ENCODE peak calls at places on chromosome 20, in nine cellular contexts. One of them, this sample, is unnamed.

GRCh38 chr20:11020712-11021111 is 346.9 kb upstream of the JAG1 start:
- DNase-seq in HEK293T: no peak
- DNase-seq in central memory CD4-positive, alpha-beta T cell: no peak
- DNase-seq in hippocampal formation: no peak
- DNase-seq in left cardiac atrium: no peak
- DNase-seq in AG09319: no peak
- DNase-seq in activated naive CD4-positive, alpha-beta T cell treated with Interleukin-2 at 50 U/mL for 16 hours: no peak
- DNase-seq in type B pancreatic cell: no peak
- DNase-seq in stimulated activated effector memory CD8-positive, alpha-beta T cell treated with anti-CD3 and anti-CD28 coated beads, Interleukin-12 subunit alpha, Interleukin-12 subunit beta, amount 100 ng/mL, for 72 hours: no peak
- DNase-seq in this sample: no peak

GRCh38 chr20:16607364-16608264 is 34.4 kb upstream of the KIF16B start:
- DNase-seq in stimulated activated effector memory CD8-positive, alpha-beta T cell treated with anti-CD3 and anti-CD28 coated beads, Interleukin-12 subunit alpha, Interleukin-12 subunit beta, amount 100 ng/mL, for 72 hours: no peak
- DNase-seq in type B pancreatic cell: no peak
- DNase-seq in AG09319: no peak
- DNase-seq in left cardiac atrium: no peak
- DNase-seq in HEK293T: peak
- DNase-seq in central memory CD4-positive, alpha-beta T cell: no peak
- DNase-seq in hippocampal formation: no peak
- DNase-seq in activated naive CD4-positive, alpha-beta T cell treated with Interleukin-2 at 50 U/mL for 16 hours: no peak
- DNase-seq in this sample: no peak

GRCh38 chr20:56606174-56606945 is 22.7 kb upstream of the TFAP2C start:
- DNase-seq in HEK293T: no peak
- DNase-seq in AG09319: no peak
- DNase-seq in type B pancreatic cell: no peak
- DNase-seq in left cardiac atrium: no peak
- DNase-seq in central memory CD4-positive, alpha-beta T cell: no peak
- DNase-seq in activated naive CD4-positive, alpha-beta T cell treated with Interleukin-2 at 50 U/mL for 16 hours: no peak
- DNase-seq in stimulated activated effector memory CD8-positive, alpha-beta T cell treated with anti-CD3 and anti-CD28 coated beads, Interleukin-12 subunit alpha, Interleukin-12 subunit beta, amount 100 ng/mL, for 72 hours: no peak
- DNase-seq in hippocampal formation: no peak
- DNase-seq in this sample: no peak

GRCh38 chr20:23541330-23541729 is 27.0 kb downstream of the CST9L start:
- DNase-seq in stimulated activated effector memory CD8-positive, alpha-beta T cell treated with anti-CD3 and anti-CD28 coated beads, Interleukin-12 subunit alpha, Interleukin-12 subunit beta, amount 100 ng/mL, for 72 hours: no peak
- DNase-seq in AG09319: no peak
- DNase-seq in hippocampal formation: no peak
- DNase-seq in left cardiac atrium: no peak
- DNase-seq in activated naive CD4-positive, alpha-beta T cell treated with Interleukin-2 at 50 U/mL for 16 hours: no peak
- DNase-seq in type B pancreatic cell: no peak
- DNase-seq in HEK293T: no peak
- DNase-seq in central memory CD4-positive, alpha-beta T cell: no peak
- DNase-seq in this sample: no peak

GRCh38 chr20:62476074-62476838 is 461 bp upstream of the GATA5 start:
- DNase-seq in central memory CD4-positive, alpha-beta T cell: no peak
- DNase-seq in hippocampal formation: no peak
- DNase-seq in left cardiac atrium: peak
- DNase-seq in HEK293T: peak
- DNase-seq in stimulated activated effector memory CD8-positive, alpha-beta T cell treated with anti-CD3 and anti-CD28 coated beads, Interleukin-12 subunit alpha, Interleukin-12 subunit beta, amount 100 ng/mL, for 72 hours: no peak
- DNase-seq in AG09319: no peak
- DNase-seq in type B pancreatic cell: no peak
- DNase-seq in activated naive CD4-positive, alpha-beta T cell treated with Interleukin-2 at 50 U/mL for 16 hours: no peak
- DNase-seq in this sample: no peak

GRCh38 chr20:53316221-53316937 is 277.3 kb downstream of the ZNF217 start:
- DNase-seq in hippocampal formation: no peak
- DNase-seq in stimulated activated effector memory CD8-positive, alpha-beta T cell treated with anti-CD3 and anti-CD28 coated beads, Interleukin-12 subunit alpha, Interleukin-12 subunit beta, amount 100 ng/mL, for 72 hours: no peak
- DNase-seq in left cardiac atrium: no peak
- DNase-seq in HEK293T: no peak
- DNase-seq in activated naive CD4-positive, alpha-beta T cell treated with Interleukin-2 at 50 U/mL for 16 hours: no peak
- DNase-seq in AG09319: no peak
- DNase-seq in central memory CD4-positive, alpha-beta T cell: no peak
- DNase-seq in type B pancreatic cell: no peak
- DNase-seq in this sample: no peak

GRCh38 chr20:2922957-2923356 is 49.7 kb downstream of the PTPRA start:
- DNase-seq in left cardiac atrium: no peak
- DNase-seq in stimulated activated effector memory CD8-positive, alpha-beta T cell treated with anti-CD3 and anti-CD28 coated beads, Interleukin-12 subunit alpha, Interleukin-12 subunit beta, amount 100 ng/mL, for 72 hours: no peak
- DNase-seq in type B pancreatic cell: no peak
- DNase-seq in central memory CD4-positive, alpha-beta T cell: no peak
- DNase-seq in AG09319: no peak
- DNase-seq in activated naive CD4-positive, alpha-beta T cell treated with Interleukin-2 at 50 U/mL for 16 hours: no peak
- DNase-seq in HEK293T: no peak
- DNase-seq in hippocampal formation: no peak
- DNase-seq in this sample: no peak

GRCh38 chr20:63364801-63365585 is 3.8 kb upstream of the CHRNA4 start:
- DNase-seq in central memory CD4-positive, alpha-beta T cell: no peak
- DNase-seq in hippocampal formation: no peak
- DNase-seq in stimulated activated effector memory CD8-positive, alpha-beta T cell treated with anti-CD3 and anti-CD28 coated beads, Interleukin-12 subunit alpha, Interleukin-12 subunit beta, amount 100 ng/mL, for 72 hours: no peak
- DNase-seq in AG09319: no peak
- DNase-seq in activated naive CD4-positive, alpha-beta T cell treated with Interleukin-2 at 50 U/mL for 16 hours: no peak
- DNase-seq in left cardiac atrium: no peak
- DNase-seq in type B pancreatic cell: no peak
- DNase-seq in HEK293T: no peak
- DNase-seq in this sample: peak

GRCh38 chr20:62577447-62577846 is 64.9 kb upstream of the SLCO4A1 start:
- DNase-seq in type B pancreatic cell: no peak
- DNase-seq in hippocampal formation: no peak
- DNase-seq in activated naive CD4-positive, alpha-beta T cell treated with Interleukin-2 at 50 U/mL for 16 hours: no peak
- DNase-seq in stimulated activated effector memory CD8-positive, alpha-beta T cell treated with anti-CD3 and anti-CD28 coated beads, Interleukin-12 subunit alpha, Interleukin-12 subunit beta, amount 100 ng/mL, for 72 hours: no peak
- DNase-seq in left cardiac atrium: no peak
- DNase-seq in central memory CD4-positive, alpha-beta T cell: no peak
- DNase-seq in AG09319: no peak
- DNase-seq in HEK293T: no peak
- DNase-seq in this sample: no peak

GRCh38 chr20:16444056-16444777 is 129.0 kb downstream of the KIF16B start:
- DNase-seq in AG09319: peak
- DNase-seq in hippocampal formation: no peak
- DNase-seq in left cardiac atrium: no peak
- DNase-seq in activated naive CD4-positive, alpha-beta T cell treated with Interleukin-2 at 50 U/mL for 16 hours: no peak
- DNase-seq in stimulated activated effector memory CD8-positive, alpha-beta T cell treated with anti-CD3 and anti-CD28 coated beads, Interleukin-12 subunit alpha, Interleukin-12 subunit beta, amount 100 ng/mL, for 72 hours: no peak
- DNase-seq in central memory CD4-positive, alpha-beta T cell: no peak
- DNase-seq in type B pancreatic cell: no peak
- DNase-seq in HEK293T: no peak
- DNase-seq in this sample: no peak

This sample was measured in cerebellar cortex.